ENCODE peak calls at places on chromosomes 6 and 20, in seven cellular contexts. One of them, this sample, is unnamed. For H3K9me3, the result is how much of the 10 kb centered on the place peaks cover.

GRCh38 chr6:149834513-149835481 is 29.4 kb downstream of the LRP11 start:
- DNase-seq in DND-41: peak
- DNase-seq in AG04450: no peak
- DNase-seq in pancreas: no peak
- DNase-seq in mammary epithelial cell: peak
- DNase-seq in GM23248: peak
- DNase-seq in SK-N-SH: peak
- DNase-seq in this sample: peak

GRCh38 chr20:3785240-3786125 is 1.1 kb downstream of the CENPB start:
- DNase-seq in GM23248: peak
- DNase-seq in AG04450: no peak
- DNase-seq in mammary epithelial cell: no peak
- DNase-seq in DND-41: no peak
- DNase-seq in pancreas: peak
- DNase-seq in SK-N-SH: peak
- DNase-seq in this sample: no peak

GRCh38 chr6:166450167-166450873 is 67.6 kb upstream of the MPC1 start:
- DNase-seq in pancreas: no peak
- DNase-seq in mammary epithelial cell: no peak
- DNase-seq in DND-41: no peak
- DNase-seq in SK-N-SH: no peak
- DNase-seq in GM23248: no peak
- DNase-seq in AG04450: no peak
- DNase-seq in this sample: no peak

GRCh38 chr6:18154507-18155272 is at the start of gene TPMT:
- DNase-seq in DND-41: peak
- DNase-seq in GM23248: peak
- DNase-seq in AG04450: no peak
- DNase-seq in mammary epithelial cell: no peak
- DNase-seq in pancreas: peak
- DNase-seq in SK-N-SH: no peak
- DNase-seq in this sample: peak

GRCh38 chr6:136774228-136775041 is 17.8 kb downstream of the MAP3K5 start:
- DNase-seq in DND-41: no peak
- DNase-seq in SK-N-SH: no peak
- DNase-seq in AG04450: peak
- DNase-seq in GM23248: peak
- DNase-seq in pancreas: no peak
- DNase-seq in mammary epithelial cell: peak
- DNase-seq in this sample: no peak

GRCh38 chr20:52003976-52004375 is 187.6 kb downstream of the ZFP64 start:
- DNase-seq in pancreas: no peak
- DNase-seq in GM23248: no peak
- DNase-seq in SK-N-SH: no peak
- DNase-seq in DND-41: no peak
- DNase-seq in AG04450: no peak
- DNase-seq in mammary epithelial cell: no peak
- DNase-seq in this sample: no peak

GRCh38 chr6:15662246-15663056 is at the start of gene DTNBP1:
- DNase-seq in mammary epithelial cell: peak
- DNase-seq in SK-N-SH: no peak
- DNase-seq in DND-41: peak
- DNase-seq in AG04450: no peak
- DNase-seq in GM23248: peak
- DNase-seq in pancreas: peak
- DNase-seq in this sample: peak

GRCh38 chr6:161374971-161375873 is 101.4 kb upstream of the AGPAT4 start:
- DNase-seq in AG04450: no peak
- DNase-seq in DND-41: no peak
- DNase-seq in GM23248: peak
- DNase-seq in mammary epithelial cell: peak
- DNase-seq in SK-N-SH: peak
- DNase-seq in pancreas: peak
- DNase-seq in this sample: no peak

GRCh38 chr20:60013296-60014142 is 55.3 kb downstream of the CDH26 start:
- DNase-seq in DND-41: no peak
- DNase-seq in mammary epithelial cell: peak
- DNase-seq in GM23248: peak
- DNase-seq in pancreas: no peak
- DNase-seq in SK-N-SH: no peak
- DNase-seq in AG04450: no peak
- DNase-seq in this sample: no peak

GRCh38 chr6:169803816-169804340 is 52.5 kb downstream of the ERMARD start:
- DNase-seq in DND-41: no peak
- DNase-seq in SK-N-SH: no peak
- DNase-seq in pancreas: no peak
- DNase-seq in GM23248: no peak
- DNase-seq in AG04450: no peak
- DNase-seq in mammary epithelial cell: no peak
- DNase-seq in this sample: no peak

GRCh38 chr6:100269189-100269588 is 195.5 kb downstream of the SIM1 start:
- DNase-seq in GM23248: peak
- DNase-seq in mammary epithelial cell: peak
- DNase-seq in DND-41: no peak
- DNase-seq in SK-N-SH: no peak
- DNase-seq in pancreas: no peak
- DNase-seq in AG04450: peak
- DNase-seq in this sample: no peak

GRCh38 chr20:58712823-58713731 is 20.5 kb downstream of the NPEPL1 start:
- DNase-seq in GM23248: no peak
- DNase-seq in SK-N-SH: peak
- DNase-seq in DND-41: no peak
- DNase-seq in pancreas: peak
- DNase-seq in mammary epithelial cell: no peak
- DNase-seq in AG04450: no peak
- DNase-seq in this sample: no peak

GRCh38 chr6:43622541-43622940 is 6.5 kb downstream of the GTPBP2 start:
- DNase-seq in GM23248: no peak
- DNase-seq in pancreas: no peak
- DNase-seq in DND-41: no peak
- DNase-seq in AG04450: no peak
- DNase-seq in SK-N-SH: no peak
- DNase-seq in mammary epithelial cell: no peak
- DNase-seq in this sample: no peak

GRCh38 chr6:121620002-121620740 is 184.7 kb downstream of the GJA1 start:
- DNase-seq in mammary epithelial cell: no peak
- DNase-seq in pancreas: no peak
- DNase-seq in AG04450: no peak
- DNase-seq in DND-41: no peak
- DNase-seq in SK-N-SH: no peak
- DNase-seq in GM23248: no peak
- DNase-seq in this sample: no peak

GRCh38 chr6:111015656-111016190 is 33.9 kb downstream of the RPF2 start:
- DNase-seq in pancreas: no peak
- DNase-seq in GM23248: no peak
- DNase-seq in SK-N-SH: no peak
- DNase-seq in mammary epithelial cell: no peak
- DNase-seq in DND-41: no peak
- DNase-seq in AG04450: no peak
- DNase-seq in this sample: no peak

GRCh38 chr6:111013144-111013905 is 31.5 kb downstream of the RPF2 start:
- DNase-seq in pancreas: no peak
- DNase-seq in DND-41: no peak
- DNase-seq in mammary epithelial cell: no peak
- DNase-seq in AG04450: no peak
- DNase-seq in SK-N-SH: no peak
- DNase-seq in GM23248: no peak
- DNase-seq in this sample: no peak

GRCh38 chr6:111012143-111012452 is 30.3 kb downstream of the RPF2 start:
- DNase-seq in AG04450: no peak
- DNase-seq in GM23248: no peak
- DNase-seq in pancreas: no peak
- DNase-seq in DND-41: no peak
- DNase-seq in SK-N-SH: no peak
- DNase-seq in mammary epithelial cell: no peak
- DNase-seq in this sample: no peak

DNA sequence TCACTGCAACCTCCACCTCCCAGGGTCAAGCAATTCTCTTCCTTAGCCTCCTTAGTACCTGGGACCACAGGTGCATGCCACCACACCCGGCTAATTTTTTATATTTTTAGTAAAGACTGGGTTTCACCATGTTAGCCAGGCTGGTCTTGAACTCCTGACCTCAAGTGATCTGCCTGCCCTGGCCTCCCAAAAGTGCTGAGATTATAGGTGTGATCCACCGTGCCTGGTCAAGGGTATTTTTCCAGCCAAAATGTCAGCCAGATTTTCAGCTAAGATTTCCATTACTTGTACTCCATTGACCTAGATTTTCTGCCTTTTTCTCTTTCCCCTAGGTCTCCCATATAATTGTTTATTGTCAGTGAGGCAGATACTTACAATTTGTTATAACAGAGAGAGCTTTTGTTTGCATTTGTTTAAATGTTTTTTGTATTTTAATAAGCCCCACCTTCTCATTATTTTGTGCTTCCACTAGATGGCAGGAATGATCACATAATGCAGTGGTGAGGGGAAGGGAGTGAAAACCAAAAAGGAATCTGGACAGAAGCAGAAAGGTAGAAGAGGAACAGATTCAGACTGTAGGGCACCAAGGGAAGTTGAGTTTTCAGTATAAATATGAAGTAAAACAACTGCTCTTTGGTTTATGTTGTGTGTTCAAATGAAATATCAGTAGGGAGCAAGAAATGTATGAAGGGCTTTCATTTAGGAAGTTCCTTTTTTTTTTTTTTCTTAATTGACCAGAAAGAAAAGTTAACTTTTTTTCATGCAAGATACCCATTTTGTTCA is 29.7 kb downstream of the RPF2 start:
- DNase-seq in mammary epithelial cell: peak
- DNase-seq in AG04450: peak
- DNase-seq in DND-41: peak
- DNase-seq in SK-N-SH: peak
- DNase-seq in pancreas: no peak
- DNase-seq in GM23248: peak
- DNase-seq in this sample: peak
- H3K9me3 ChIP-seq in mammary epithelial cell: under half
- H3K9me3 ChIP-seq in AG04450: under half
- H3K9me3 ChIP-seq in DND-41: under half
- H3K9me3 ChIP-seq in SK-N-SH: under half
- H3K9me3 ChIP-seq in pancreas: under half
- H3K9me3 ChIP-seq in GM23248: under half
- H3K9me3 ChIP-seq in this sample: under half

GRCh38 chr20:61989741-61990140 is 75.9 kb downstream of the TAF4 start:
- DNase-seq in AG04450: no peak
- DNase-seq in mammary epithelial cell: no peak
- DNase-seq in DND-41: no peak
- DNase-seq in GM23248: no peak
- DNase-seq in pancreas: no peak
- DNase-seq in SK-N-SH: no peak
- DNase-seq in this sample: no peak

GRCh38 chr20:61985096-61985495 is 80.6 kb downstream of the TAF4 start:
- DNase-seq in SK-N-SH: no peak
- DNase-seq in pancreas: no peak
- DNase-seq in AG04450: no peak
- DNase-seq in GM23248: no peak
- DNase-seq in DND-41: no peak
- DNase-seq in mammary epithelial cell: no peak
- DNase-seq in this sample: no peak

GRCh38 chr20:61983965-61984364 is 81.7 kb downstream of the TAF4 start:
- DNase-seq in GM23248: no peak
- DNase-seq in DND-41: no peak
- DNase-seq in pancreas: no peak
- DNase-seq in SK-N-SH: no peak
- DNase-seq in mammary epithelial cell: no peak
- DNase-seq in AG04450: no peak
- DNase-seq in this sample: no peak

GRCh38 chr20:61988665-61989064 is 77.0 kb downstream of the TAF4 start:
- DNase-seq in AG04450: no peak
- DNase-seq in DND-41: no peak
- DNase-seq in SK-N-SH: no peak
- DNase-seq in GM23248: no peak
- DNase-seq in mammary epithelial cell: no peak
- DNase-seq in pancreas: no peak
- DNase-seq in this sample: no peak

GRCh38 chr20:61986762-61987321 is 78.8 kb downstream of the TAF4 start:
- DNase-seq in GM23248: no peak
- DNase-seq in mammary epithelial cell: no peak
- DNase-seq in SK-N-SH: no peak
- DNase-seq in AG04450: no peak
- DNase-seq in pancreas: no peak
- DNase-seq in DND-41: no peak
- DNase-seq in this sample: no peak
- H3K9me3 ChIP-seq in GM23248: under half
- H3K9me3 ChIP-seq in mammary epithelial cell: under half
- H3K9me3 ChIP-seq in SK-N-SH: under half
- H3K9me3 ChIP-seq in AG04450: under half
- H3K9me3 ChIP-seq in pancreas: under half
- H3K9me3 ChIP-seq in DND-41: under half
- H3K9me3 ChIP-seq in this sample: under half

GRCh38 chr6:2047855-2048254 is 197.6 kb downstream of the GMDS start:
- DNase-seq in GM23248: no peak
- DNase-seq in pancreas: no peak
- DNase-seq in mammary epithelial cell: no peak
- DNase-seq in AG04450: no peak
- DNase-seq in SK-N-SH: no peak
- DNase-seq in DND-41: no peak
- DNase-seq in this sample: no peak
- H3K9me3 ChIP-seq in GM23248: under half
- H3K9me3 ChIP-seq in pancreas: under half
- H3K9me3 ChIP-seq in mammary epithelial cell: under half
- H3K9me3 ChIP-seq in AG04450: under half
- H3K9me3 ChIP-seq in SK-N-SH: under half
- H3K9me3 ChIP-seq in DND-41: under half
- H3K9me3 ChIP-seq in this sample: under half

GRCh38 chr6:30283761-30284160 is 43.0 kb upstream of the TRIM39 start:
- DNase-seq in pancreas: no peak
- DNase-seq in AG04450: no peak
- DNase-seq in DND-41: no peak
- DNase-seq in GM23248: no peak
- DNase-seq in mammary epithelial cell: no peak
- DNase-seq in SK-N-SH: no peak
- DNase-seq in this sample: no peak
- H3K9me3 ChIP-seq in pancreas: under half
- H3K9me3 ChIP-seq in AG04450: under half
- H3K9me3 ChIP-seq in DND-41: half or more
- H3K9me3 ChIP-seq in GM23248: under half
- H3K9me3 ChIP-seq in mammary epithelial cell: under half
- H3K9me3 ChIP-seq in SK-N-SH: under half
- H3K9me3 ChIP-seq in this sample: half or more